ENCODE peak calls at places on chromosomes 2 and 18, in nine cellular contexts. M is ovary, S is epithelial cell of esophagus, R is brain microvascular endothelial cell, E is HepG2, V is tibial artery, P is upper lobe of right lung, G is kidney, T is fibroblast of lung. F is an unnamed sample.

GRCh38 chr2:52976132-52976949 is 791.3 kb upstream of the CHAC2 start:
- DNase-seq in M (no peak), S (peak; percentile 45), R (peak; percentile 33), E (no peak), V (no peak), P (no peak), G (no peak), T (peak; percentile 17), F (peak; percentile 19)

GRCh38 chr2:143068094-143068890 is 60.9 kb upstream of the ARHGAP15 start:
- DNase-seq in M (no peak), S (peak; percentile 7), R (no peak), E (no peak), V (no peak), P (no peak), G (no peak), T (no peak), F (peak; percentile 22)

GRCh38 chr2:113010088-113010487 is 4.8 kb downstream of the IL36A start:
- DNase-seq in M (no peak), S (no peak), R (peak; percentile 35), E (no peak), V (no peak), P (no peak), G (no peak), T (peak; percentile 24), F (no peak)

GRCh38 chr2:96097951-96098823 is 18.2 kb downstream of the ADRA2B start:
- DNase-seq in M (no peak), S (no peak), R (no peak), E (no peak), V (peak; percentile 17), P (no peak), G (peak; percentile 29), T (no peak), F (no peak)

GRCh38 chr2:149161481-149162225 is 123.2 kb downstream of the LYPD6B start:
- DNase-seq in M (no peak), S (no peak), R (no peak), E (no peak), V (no peak), P (no peak), G (no peak), T (no peak), F (no peak)

GRCh38 chr2:195998070-195998469 is 70.6 kb downstream of the DNAH7 start:
- DNase-seq in M (no peak), S (no peak), R (no peak), E (no peak), V (no peak), P (no peak), G (no peak), T (no peak), F (no peak)

GRCh38 chr2:120881981-120882788 is 146.5 kb downstream of the GLI2 start:
- DNase-seq in M (no peak), S (no peak), R (no peak), E (no peak), V (no peak), P (no peak), G (no peak), T (no peak), F (no peak)

GRCh38 chr2:94995516-94995915 is 30.0 kb upstream of the MAL start:
- DNase-seq in M (no peak), S (no peak), R (no peak), E (no peak), V (no peak), P (no peak), G (no peak), T (no peak), F (no peak)

GRCh38 chr2:150063432-150063889 is 424.0 kb downstream of the RND3 start:
- DNase-seq in M (no peak), S (peak; percentile 94), R (peak; percentile 49), E (no peak), V (no peak), P (no peak), G (no peak), T (peak; percentile 86), F (peak; percentile 75)

GRCh38 chr2:216017365-216017764 is 4.0 kb upstream of the MREG start:
- DNase-seq in M (no peak), S (peak; percentile 88), R (no peak), E (no peak), V (no peak), P (no peak), G (no peak), T (peak; percentile 21), F (no peak)

GRCh38 chr2:108413731-108414130 is 35.3 kb upstream of the GCC2 start:
- DNase-seq in M (no peak), S (peak; percentile 6), R (no peak), E (no peak), V (no peak), P (no peak), G (no peak), T (no peak), F (no peak)

GRCh38 chr2:12587729-12588522 is 128.8 kb upstream of the TRIB2 start:
- DNase-seq in M (no peak), S (peak; percentile 95), R (peak; percentile 93), E (no peak), V (peak; percentile 24), P (no peak), G (no peak), T (peak; percentile 95), F (peak; percentile 92)

GRCh38 chr2:63692002-63692606 is 103.3 kb downstream of the MDH1 start:
- DNase-seq in M (no peak), S (peak; percentile 60), R (peak; percentile 22), E (peak; percentile 41), V (no peak), P (no peak), G (no peak), T (peak; percentile 36), F (peak; percentile 76)

GRCh38 chr2:207315131-207315530 is 149.4 kb upstream of the KLF7 start:
- DNase-seq in M (no peak), S (peak; percentile 43), R (no peak), E (no peak), V (no peak), P (no peak), G (no peak), T (peak; percentile 29), F (peak; percentile 36)

GRCh38 chr2:3349211-3349693 is 28.4 kb downstream of the EIPR1 start:
- DNase-seq in M (no peak), S (peak; percentile 50), R (peak; percentile 3), E (no peak), V (no peak), P (peak; percentile 52), G (peak; percentile 90), T (peak; percentile 60), F (peak; percentile 10)

GRCh38 chr2:238441262-238442114 is 14.8 kb downstream of the ASB1 start:
- DNase-seq in M (no peak), S (no peak), R (no peak), E (peak; percentile 88), V (no peak), P (no peak), G (no peak), T (peak; percentile 44), F (peak; percentile 73)

GRCh38 chr2:68469935-68470334 is 2.5 kb downstream of the APLF start:
- DNase-seq in M (no peak), S (peak; percentile 32), R (no peak), E (peak; percentile 37), V (no peak), P (no peak), G (no peak), T (no peak), F (peak; percentile 30)

GRCh38 chr2:57890462-57890861 is 156.1 kb upstream of the VRK2 start:
- DNase-seq in M (no peak), S (peak; percentile 36), R (peak; percentile 64), E (no peak), V (no peak), P (no peak), G (no peak), T (peak; percentile 45), F (peak; percentile 10)

GRCh38 chr2:166127217-166128155 is at the start of gene SCN1A:
- DNase-seq in M (no peak), S (peak; percentile 51), R (no peak), E (peak; percentile 89), V (no peak), P (no peak), G (no peak), T (peak; percentile 38), F (peak; percentile 71)
- TF ChIP-seq CTCF in M (peak; percentile 15), S (peak; percentile 58), R (peak; percentile 36), E (peak; percentile 81), V (peak; percentile 47), P (peak; percentile 69), G (peak; percentile 57), T (peak; percentile 51), F (peak; percentile 57)

GRCh38 chr18:59272221-59272888 is 899 bp downstream of the RAX start:
- DNase-seq in M (no peak), S (no peak), R (no peak), E (no peak), V (no peak), P (no peak), G (peak; percentile 78), T (no peak), F (no peak)
- H3K4me3 ChIP-seq in M (no peak overlapping the region), S (no peak overlapping the region), R (no peak overlapping the region), E (no peak overlapping the region), V (peak overlapping the region; percentile 45), P (peak overlapping the region; percentile 14), G (no peak overlapping the region), T (peak overlapping the region; percentile 16), F (peak overlapping the region; percentile 7)

GRCh38 chr2:70992945-70993688 is 1.6 kb downstream of the TEX261 start:
- DNase-seq in M (peak; percentile 9), S (no peak), R (no peak), E (no peak), V (no peak), P (peak; percentile 38), G (no peak), T (no peak), F (no peak)

GRCh38 chr2:70994445-70995226 is at the start of gene TEX261:
- DNase-seq in M (peak; percentile 88), S (peak; percentile 87), R (peak; percentile 78), E (peak; percentile 84), V (peak; percentile 82), P (peak; percentile 96), G (peak; percentile 96), T (peak; percentile 83), F (peak; percentile 84)

GRCh38 chr2:70994055-70994444 is 623 bp downstream of the TEX261 start:
- DNase-seq in M (no peak), S (no peak), R (no peak), E (no peak), V (no peak), P (peak; percentile 27), G (no peak), T (no peak), F (no peak)

GRCh38 chr2:70993689-70993986 is 1.0 kb downstream of the TEX261 start:
- DNase-seq in M (peak; percentile 6), S (no peak), R (no peak), E (no peak), V (no peak), P (no peak), G (no peak), T (no peak), F (no peak)

GRCh38 chr2:70995227-70995729 is 605 bp upstream of the TEX261 start:
- DNase-seq in M (peak; percentile 23), S (peak; percentile 68), R (no peak), E (peak; percentile 78), V (no peak), P (peak; percentile 69), G (no peak), T (peak; percentile 31), F (peak; percentile 39)
- TF ChIP-seq CTCF in M (no peak), S (peak; percentile 58), R (peak; percentile 61), E (peak; percentile 60), V (no peak), P (peak; percentile 22), G (peak; percentile 39), T (peak; percentile 36), F (peak; percentile 43)

GRCh38 chr18:8949206-8949605 is 153.3 kb upstream of the NDUFV2 start:
- DNase-seq in M (no peak), S (no peak), R (no peak), E (no peak), V (no peak), P (no peak), G (no peak), T (peak; percentile 57), F (no peak)
- H3K4me3 ChIP-seq in M (no peak overlapping the region), S (no peak overlapping the region), R (no peak overlapping the region), E (no peak overlapping the region), V (no peak overlapping the region), P (no peak overlapping the region), G (no peak overlapping the region), T (no peak overlapping the region), F (no peak overlapping the region)